ENCODE peak calls at places on chromosome 14, in five cellular contexts. B, C, O, S and R are unnamed samples.
A peak's percentile ranks its signal among the peaks of the same experiment; 100 is the strongest.

GRCh38 chr14:78754059-78754458 is 583.9 kb downstream of the NRXN3 start:
- DNase-seq in B (no peak), C (no peak), O (no peak), S (no peak), R (no peak)

GRCh38 chr14:25463475-25463874 is 413.5 kb upstream of the STXBP6 start:
- DNase-seq in B (no peak), C (no peak), O (no peak), S (no peak), R (no peak)

GRCh38 chr14:65290830-65291229 is 121.7 kb upstream of the FUT8 start:
- DNase-seq in B (no peak), C (no peak), O (no peak), S (no peak), R (no peak)

GRCh38 chr14:54798465-54799124 is 104.0 kb downstream of the GCH1 start:
- DNase-seq in B (no peak), C (no peak), O (no peak), S (no peak), R (no peak)

GRCh38 chr14:30519961-30520360 is 39.0 kb upstream of the G2E3 start:
- DNase-seq in B (no peak), C (no peak), O (no peak), S (no peak), R (no peak)

GRCh38 chr14:103186894-103187586 is 63.8 kb downstream of the TNFAIP2 start:
- DNase-seq in B (peak; percentile 52), C (peak; percentile 83), O (no peak), S (no peak), R (no peak)

GRCh38 chr14:98974113-98974512 is 297.9 kb downstream of the BCL11B start:
- DNase-seq in B (no peak), C (peak; percentile 2), O (no peak), S (no peak), R (no peak)

GRCh38 chr14:33567003-33567735 is 383.7 kb downstream of the EGLN3 start:
- DNase-seq in B (no peak), C (no peak), O (no peak), S (no peak), R (no peak)

GRCh38 chr14:39762576-39763401 is 330.6 kb upstream of the FBXO33 start:
- DNase-seq in B (no peak), C (no peak), O (no peak), S (no peak), R (no peak)

GRCh38 chr14:102728509-102728908 is 48.7 kb upstream of the TRAF3 start:
- DNase-seq in B (no peak), C (no peak), O (no peak), S (no peak), R (no peak)

GRCh38 chr14:69360438-69361108 is 37.5 kb downstream of the ERH start:
- DNase-seq in B (no peak), C (no peak), O (no peak), S (no peak), R (no peak)

GRCh38 chr14:99519347-99519881 is 38.2 kb downstream of the CCNK start:
- DNase-seq in B (peak; percentile 46), C (peak; percentile 23), O (no peak), S (no peak), R (peak; percentile 39)

GRCh38 chr14:65927871-65928270 is 515.3 kb downstream of the FUT8 start:
- DNase-seq in B (no peak), C (peak; percentile 81), O (no peak), S (no peak), R (no peak)

GRCh38 chr14:23567186-23568020 is at the start of gene AP1G2:
- DNase-seq in B (peak; percentile 96), C (peak; percentile 96), O (peak; percentile 81), S (no peak), R (peak; percentile 92)

GRCh38 chr14:50003213-50004021 is 110.5 kb downstream of the ARF6 start:
- DNase-seq in B (peak; percentile 94), C (peak; percentile 74), O (peak; percentile 79), S (peak; percentile 60), R (peak; percentile 92)

GRCh38 chr14:61196034-61196433 is 85.1 kb downstream of the TMEM30B start:
- DNase-seq in B (no peak), C (no peak), O (no peak), S (no peak), R (no peak)

GRCh38 chr14:61193471-61193870 is 87.7 kb downstream of the TMEM30B start:
- DNase-seq in B (no peak), C (no peak), O (no peak), S (no peak), R (no peak)

GRCh38 chr14:61197416-61197815 is 83.7 kb downstream of the TMEM30B start:
- DNase-seq in B (no peak), C (no peak), O (no peak), S (no peak), R (no peak)

GRCh38 chr14:61192970-61193369 is 88.2 kb downstream of the TMEM30B start:
- DNase-seq in B (no peak), C (no peak), O (no peak), S (no peak), R (no peak)

GRCh38 chr14:61196792-61197191 is 84.3 kb downstream of the TMEM30B start:
- DNase-seq in B (no peak), C (no peak), O (no peak), S (no peak), R (no peak)
- TF ChIP-seq CTCF in B (no peak), C (peak; percentile 47), O (no peak), S (no peak), R (peak; percentile 59)

DNA sequence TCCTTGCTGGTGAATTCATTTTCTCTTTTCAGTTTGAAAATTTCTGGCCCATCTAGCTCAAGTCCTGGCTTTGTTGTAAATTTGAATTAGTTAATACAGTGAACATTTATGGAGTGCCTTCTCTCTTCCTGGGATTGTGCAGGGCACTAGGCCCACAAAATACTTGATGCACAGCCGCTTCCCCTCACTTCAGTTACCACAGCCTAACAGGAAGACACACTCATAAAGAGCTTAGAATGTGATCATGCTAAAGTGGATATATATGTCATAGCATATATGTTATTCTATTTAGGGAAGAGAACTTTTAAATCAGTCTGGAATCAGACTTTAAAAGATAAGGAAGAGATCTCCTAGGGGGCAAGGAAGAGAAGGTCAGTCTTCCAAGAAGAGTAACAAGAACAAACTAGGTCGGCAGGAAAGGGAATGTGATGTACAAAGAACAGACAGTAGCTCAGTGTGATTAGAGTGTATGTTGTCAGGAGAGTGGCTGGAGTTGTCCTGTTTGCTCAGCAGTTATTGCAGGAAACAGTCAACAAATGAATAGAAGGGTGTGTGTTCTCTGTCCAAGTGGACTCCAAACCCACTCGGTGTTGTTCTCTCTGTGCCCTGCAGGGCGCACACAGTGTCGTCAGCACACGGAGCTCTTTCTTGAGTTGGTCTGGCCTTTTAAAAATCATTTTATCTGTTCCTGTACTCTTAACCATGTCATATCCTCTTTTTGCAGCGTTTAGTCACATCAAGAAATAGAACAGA is 74.4 kb downstream of the DAAM1 start:
- DNase-seq in B (no peak), C (no peak), O (no peak), S (no peak), R (no peak)
- TF ChIP-seq CTCF in B (peak; percentile 31), C (peak; percentile 67), O (no peak), S (peak; percentile 8), R (peak; percentile 35)

GRCh38 chr14:68297871-68298468 is 478.4 kb downstream of the RAD51B start:
- DNase-seq in B (no peak), C (peak; percentile 64), O (no peak), S (no peak), R (no peak)
- TF ChIP-seq CTCF in B (peak; percentile 29), C (peak; percentile 62), O (peak; percentile 20), S (peak; percentile 20), R (peak; percentile 69)

DNA sequence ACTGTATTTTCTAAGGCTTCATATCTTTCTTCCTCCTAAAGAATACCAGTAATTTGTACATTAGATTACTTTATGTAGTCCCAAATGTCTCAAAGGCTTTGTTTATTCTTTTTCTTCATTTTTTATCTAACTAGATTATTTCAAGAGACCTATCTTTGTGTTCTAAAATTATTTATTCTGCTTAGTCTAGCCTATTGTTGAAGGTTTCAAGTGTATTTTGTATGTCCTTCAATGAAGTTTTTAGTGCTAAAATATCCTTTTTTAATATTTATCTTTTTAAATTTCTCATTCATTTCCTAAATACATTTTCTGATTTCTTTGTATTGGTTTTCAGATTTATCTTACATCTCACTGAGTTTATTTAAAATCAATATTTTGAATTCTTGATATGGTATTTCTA is 25.8 kb downstream of the OR4N5 start:
- DNase-seq in B (no peak), C (no peak), O (no peak), S (no peak), R (no peak)
- TF ChIP-seq CTCF in B (no peak), C (no peak), O (no peak), S (no peak), R (no peak)

GRCh38 chr14:46651526-46652144 is at the start of gene RPL10L:
- DNase-seq in B (no peak), C (peak; percentile 77), O (no peak), S (no peak), R (no peak)
- TF ChIP-seq CTCF in B (no peak), C (peak; percentile 66), O (no peak), S (no peak), R (peak; percentile 28)

GRCh38 chr14:104818714-104819161 is 17.8 kb downstream of the ZBTB42 start:
- DNase-seq in B (peak; percentile 65), C (peak; percentile 31), O (peak; percentile 15), S (no peak), R (peak; percentile 50)

GRCh38 chr14:104821971-104822608 is 21.2 kb downstream of the ZBTB42 start:
- DNase-seq in B (peak; percentile 61), C (peak; percentile 38), O (no peak), S (no peak), R (peak; percentile 83)

GRCh38 chr14:104821229-104821945 is 20.5 kb downstream of the ZBTB42 start:
- DNase-seq in B (peak; percentile 66), C (no peak), O (peak; percentile 3), S (no peak), R (peak; percentile 85)

GRCh38 chr14:104819361-104819771 is 18.5 kb downstream of the ZBTB42 start:
- DNase-seq in B (peak; percentile 55), C (peak; percentile 44), O (peak; percentile 17), S (no peak), R (peak; percentile 77)

GRCh38 chr14:104820669-104821228 is 19.8 kb downstream of the ZBTB42 start:
- DNase-seq in B (peak; percentile 88), C (peak; percentile 91), O (peak; percentile 25), S (no peak), R (peak; percentile 86)
- TF ChIP-seq CTCF in B (peak; percentile 51), C (peak; percentile 76), O (peak; percentile 41), S (peak; percentile 33), R (peak; percentile 75)

GRCh38 chr14:93972618-93973205 is 3.7 kb downstream of the ASB2 start:
- DNase-seq in B (no peak), C (no peak), O (no peak), S (no peak), R (no peak)

GRCh38 chr14:93970967-93971634 is 5.3 kb downstream of the ASB2 start:
- DNase-seq in B (no peak), C (no peak), O (no peak), S (no peak), R (no peak)

GRCh38 chr14:93971635-93972027 is 4.7 kb downstream of the ASB2 start:
- DNase-seq in B (no peak), C (no peak), O (no peak), S (no peak), R (no peak)

GRCh38 chr14:93969082-93969828 is 7.1 kb downstream of the ASB2 start:
- DNase-seq in B (no peak), C (no peak), O (peak; percentile 60), S (no peak), R (no peak)

GRCh38 chr14:93970589-93970966 is 5.8 kb downstream of the ASB2 start:
- DNase-seq in B (no peak), C (no peak), O (no peak), S (no peak), R (no peak)
- TF ChIP-seq CTCF in B (peak; percentile 38), C (peak; percentile 67), O (peak; percentile 23), S (peak; percentile 36), R (peak; percentile 61)